ENCODE peak calls at places on chromosomes 16 and 17, in nine cellular contexts. X, I, U, L, G, D, E, M and C are unnamed samples.

GRCh38 chr16:6232060-6232459 is 1100.6 kb upstream of the RBFOX1 start:
- DNase-seq in I (no peak), G (no peak), D (no peak), E (no peak), M (no peak), U (no peak), X (no peak), L (no peak), C (no peak)

GRCh38 chr17:47204722-47205418 is 4.3 kb upstream of the MYL4 start:
- DNase-seq in M (no peak), U (no peak), I (peak; percentile 38), E (no peak), X (no peak), D (no peak), L (no peak), G (peak; percentile 28), C (peak; percentile 47)

GRCh38 chr16:88453621-88454314 is 688 bp downstream of the ZFPM1 start:
- DNase-seq in L (peak; percentile 8), G (no peak), D (peak; percentile 27), E (peak; percentile 30), I (no peak), U (no peak), M (no peak), X (peak; percentile 60), C (no peak)

GRCh38 chr16:48916566-48916965 is 306.6 kb upstream of the N4BP1 start:
- DNase-seq in E (no peak), I (no peak), M (no peak), U (no peak), X (no peak), L (no peak), D (no peak), G (no peak), C (no peak)

GRCh38 chr16:65728172-65728571 is 606.3 kb upstream of the CDH11 start:
- DNase-seq in M (no peak), D (no peak), L (peak; percentile 13), E (no peak), G (no peak), X (no peak), I (no peak), U (no peak), C (no peak)

GRCh38 chr16:17173134-17173729 is 297.5 kb downstream of the XYLT1 start:
- DNase-seq in L (no peak), U (no peak), I (peak; percentile 78), G (no peak), D (no peak), E (peak; percentile 5), M (peak; percentile 42), X (no peak), C (peak; percentile 31)

GRCh38 chr17:64133546-64134215 is 3.7 kb upstream of the ERN1 start:
- DNase-seq in I (no peak), D (no peak), G (no peak), X (peak; percentile 19), M (no peak), E (peak; percentile 62), L (peak; percentile 76), U (no peak), C (peak; percentile 64)

GRCh38 chr17:12398636-12399035 is 267.1 kb upstream of the MYOCD start:
- DNase-seq in X (no peak), G (no peak), L (no peak), E (no peak), M (no peak), I (no peak), D (no peak), U (no peak), C (no peak)

GRCh38 chr17:79388556-79389295 is 222.1 kb downstream of the RBFOX3 start:
- DNase-seq in D (no peak), E (peak; percentile 61), I (no peak), L (peak; percentile 33), M (peak; percentile 54), U (no peak), X (peak; percentile 79), G (peak; percentile 3), C (peak; percentile 39)

GRCh38 chr16:75965504-75966374 is 239.4 kb upstream of the CPHXL start:
- DNase-seq in G (no peak), D (no peak), E (no peak), I (no peak), U (no peak), X (no peak), M (no peak), L (no peak), C (no peak)

GRCh38 chr16:74019608-74020007 is 277.0 kb upstream of the PSMD7 start:
- DNase-seq in U (no peak), X (no peak), M (no peak), E (no peak), L (no peak), I (no peak), G (no peak), D (no peak), C (no peak)

GRCh38 chr17:4006165-4006589 is 41.9 kb upstream of the ATP2A3 start:
- DNase-seq in L (no peak), I (no peak), M (no peak), X (no peak), U (no peak), E (no peak), D (no peak), G (no peak), C (no peak)

GRCh38 chr16:51161440-51162195 is 10.5 kb upstream of the SALL1 start:
- DNase-seq in G (no peak), E (no peak), I (no peak), L (no peak), U (no peak), M (no peak), D (no peak), X (no peak), C (peak; percentile 35)